ENCODE peak calls at places on chromosomes 1 and 21, in seven cellular contexts. One of them, this sample, is unnamed.
A peak's percentile ranks its signal among the peaks of the same experiment; 100 is the strongest.

GRCh38 chr1:162676767-162677166 is 44.5 kb downstream of the DDR2 start:
- DNase-seq in CD4-positive, CD25-positive, alpha-beta regulatory T cell: no peak
- DNase-seq in dorsolateral prefrontal cortex: no peak
- DNase-seq in AG04450: no peak
- DNase-seq in GM23338: no peak
- DNase-seq in fibroblast of lung: no peak
- DNase-seq in endodermal cell: no peak
- DNase-seq in this sample: no peak

GRCh38 chr21:33993286-33994231 is 78.0 kb upstream of the ATP5PO start:
- DNase-seq in fibroblast of lung: no peak
- DNase-seq in endodermal cell: no peak
- DNase-seq in GM23338: no peak
- DNase-seq in CD4-positive, CD25-positive, alpha-beta regulatory T cell: no peak
- DNase-seq in dorsolateral prefrontal cortex: no peak
- DNase-seq in AG04450: no peak
- DNase-seq in this sample: no peak

GRCh38 chr1:180571832-180572636 is 13.3 kb downstream of the OVAAL start:
- DNase-seq in endodermal cell: no peak
- DNase-seq in dorsolateral prefrontal cortex: no peak
- DNase-seq in GM23338: no peak
- DNase-seq in CD4-positive, CD25-positive, alpha-beta regulatory T cell: peak; percentile 12
- DNase-seq in AG04450: no peak
- DNase-seq in fibroblast of lung: peak; percentile 67
- DNase-seq in this sample: no peak

GRCh38 chr1:94683886-94684285 is 136.3 kb upstream of the SLC44A3 start:
- DNase-seq in CD4-positive, CD25-positive, alpha-beta regulatory T cell: no peak
- DNase-seq in endodermal cell: peak; percentile 26
- DNase-seq in fibroblast of lung: no peak
- DNase-seq in AG04450: no peak
- DNase-seq in GM23338: no peak
- DNase-seq in dorsolateral prefrontal cortex: no peak
- DNase-seq in this sample: no peak

GRCh38 chr1:64161347-64162080 is 41.9 kb upstream of the UBE2U start:
- DNase-seq in endodermal cell: no peak
- DNase-seq in CD4-positive, CD25-positive, alpha-beta regulatory T cell: no peak
- DNase-seq in dorsolateral prefrontal cortex: no peak
- DNase-seq in fibroblast of lung: peak; percentile 88
- DNase-seq in GM23338: no peak
- DNase-seq in AG04450: no peak
- DNase-seq in this sample: peak; percentile 85

GRCh38 chr1:68049941-68050878 is at the start of gene DIRAS3:
- DNase-seq in AG04450: peak; percentile 23
- DNase-seq in fibroblast of lung: peak; percentile 78
- DNase-seq in endodermal cell: peak; percentile 55
- DNase-seq in GM23338: peak; percentile 44
- DNase-seq in CD4-positive, CD25-positive, alpha-beta regulatory T cell: no peak
- DNase-seq in dorsolateral prefrontal cortex: no peak
- DNase-seq in this sample: peak; percentile 30

GRCh38 chr1:45802343-45803298 is 791 bp upstream of the MAST2 start:
- DNase-seq in GM23338: peak; percentile 58
- DNase-seq in AG04450: peak; percentile 95
- DNase-seq in fibroblast of lung: peak; percentile 98
- DNase-seq in endodermal cell: peak; percentile 87
- DNase-seq in dorsolateral prefrontal cortex: peak; percentile 10
- DNase-seq in CD4-positive, CD25-positive, alpha-beta regulatory T cell: no peak
- DNase-seq in this sample: peak; percentile 94

GRCh38 chr1:170791941-170792340 is 128.0 kb downstream of the PRRX1 start:
- DNase-seq in dorsolateral prefrontal cortex: no peak
- DNase-seq in endodermal cell: no peak
- DNase-seq in GM23338: no peak
- DNase-seq in AG04450: no peak
- DNase-seq in CD4-positive, CD25-positive, alpha-beta regulatory T cell: no peak
- DNase-seq in fibroblast of lung: no peak
- DNase-seq in this sample: no peak

GRCh38 chr1:92483442-92484170 is 3.1 kb downstream of the GFI1 start:
- DNase-seq in dorsolateral prefrontal cortex: no peak
- DNase-seq in CD4-positive, CD25-positive, alpha-beta regulatory T cell: peak; percentile 52
- DNase-seq in endodermal cell: peak; percentile 85
- DNase-seq in GM23338: peak; percentile 79
- DNase-seq in fibroblast of lung: no peak
- DNase-seq in AG04450: no peak
- DNase-seq in this sample: no peak

GRCh38 chr1:224879404-224879803 is 50.1 kb upstream of the DNAH14 start:
- DNase-seq in fibroblast of lung: peak; percentile 73
- DNase-seq in CD4-positive, CD25-positive, alpha-beta regulatory T cell: no peak
- DNase-seq in dorsolateral prefrontal cortex: no peak
- DNase-seq in endodermal cell: no peak
- DNase-seq in GM23338: no peak
- DNase-seq in AG04450: no peak
- DNase-seq in this sample: peak; percentile 51
- H3K4me3 ChIP-seq in fibroblast of lung: no peak overlapping the region
- H3K4me3 ChIP-seq in CD4-positive, CD25-positive, alpha-beta regulatory T cell: no peak overlapping the region
- H3K4me3 ChIP-seq in dorsolateral prefrontal cortex: no peak overlapping the region
- H3K4me3 ChIP-seq in endodermal cell: no peak overlapping the region
- H3K4me3 ChIP-seq in GM23338: no peak overlapping the region
- H3K4me3 ChIP-seq in AG04450: no peak overlapping the region
- H3K4me3 ChIP-seq in this sample: no peak overlapping the region

GRCh38 chr1:207031632-207032258 is 811 bp downstream of the C1orf116 start:
- DNase-seq in endodermal cell: no peak
- DNase-seq in CD4-positive, CD25-positive, alpha-beta regulatory T cell: no peak
- DNase-seq in dorsolateral prefrontal cortex: no peak
- DNase-seq in fibroblast of lung: no peak
- DNase-seq in AG04450: no peak
- DNase-seq in GM23338: no peak
- DNase-seq in this sample: no peak
- H3K4me3 ChIP-seq in endodermal cell: no peak overlapping the region
- H3K4me3 ChIP-seq in CD4-positive, CD25-positive, alpha-beta regulatory T cell: no peak overlapping the region
- H3K4me3 ChIP-seq in dorsolateral prefrontal cortex: no peak overlapping the region
- H3K4me3 ChIP-seq in fibroblast of lung: no peak overlapping the region
- H3K4me3 ChIP-seq in AG04450: no peak overlapping the region
- H3K4me3 ChIP-seq in GM23338: peak overlapping the region; percentile 34
- H3K4me3 ChIP-seq in this sample: no peak overlapping the region

GRCh38 chr1:206905295-206906164 is 8.3 kb downstream of the IL24 start:
- DNase-seq in dorsolateral prefrontal cortex: no peak
- DNase-seq in AG04450: peak; percentile 77
- DNase-seq in endodermal cell: no peak
- DNase-seq in fibroblast of lung: peak; percentile 94
- DNase-seq in GM23338: no peak
- DNase-seq in CD4-positive, CD25-positive, alpha-beta regulatory T cell: no peak
- DNase-seq in this sample: peak; percentile 75
- H3K4me3 ChIP-seq in dorsolateral prefrontal cortex: no peak overlapping the region
- H3K4me3 ChIP-seq in AG04450: no peak overlapping the region
- H3K4me3 ChIP-seq in endodermal cell: no peak overlapping the region
- H3K4me3 ChIP-seq in fibroblast of lung: no peak overlapping the region
- H3K4me3 ChIP-seq in GM23338: no peak overlapping the region
- H3K4me3 ChIP-seq in CD4-positive, CD25-positive, alpha-beta regulatory T cell: peak overlapping the region; percentile 72
- H3K4me3 ChIP-seq in this sample: no peak overlapping the region

GRCh38 chr1:203200916-203201315 is 14.4 kb upstream of the CHI3L1 start:
- DNase-seq in GM23338: no peak
- DNase-seq in endodermal cell: no peak
- DNase-seq in AG04450: no peak
- DNase-seq in CD4-positive, CD25-positive, alpha-beta regulatory T cell: no peak
- DNase-seq in dorsolateral prefrontal cortex: no peak
- DNase-seq in fibroblast of lung: no peak
- DNase-seq in this sample: no peak
- H3K4me3 ChIP-seq in GM23338: no peak overlapping the region
- H3K4me3 ChIP-seq in endodermal cell: no peak overlapping the region
- H3K4me3 ChIP-seq in AG04450: no peak overlapping the region
- H3K4me3 ChIP-seq in CD4-positive, CD25-positive, alpha-beta regulatory T cell: no peak overlapping the region
- H3K4me3 ChIP-seq in dorsolateral prefrontal cortex: no peak overlapping the region
- H3K4me3 ChIP-seq in fibroblast of lung: no peak overlapping the region
- H3K4me3 ChIP-seq in this sample: no peak overlapping the region

GRCh38 chr1:25924454-25924853 is 18.2 kb upstream of the STMN1 start:
- DNase-seq in fibroblast of lung: no peak
- DNase-seq in GM23338: no peak
- DNase-seq in CD4-positive, CD25-positive, alpha-beta regulatory T cell: no peak
- DNase-seq in endodermal cell: no peak
- DNase-seq in dorsolateral prefrontal cortex: no peak
- DNase-seq in AG04450: no peak
- DNase-seq in this sample: no peak

GRCh38 chr1:25926731-25927496 is 20.7 kb upstream of the STMN1 start:
- DNase-seq in GM23338: peak; percentile 50
- DNase-seq in AG04450: no peak
- DNase-seq in fibroblast of lung: no peak
- DNase-seq in dorsolateral prefrontal cortex: peak; percentile 55
- DNase-seq in CD4-positive, CD25-positive, alpha-beta regulatory T cell: no peak
- DNase-seq in endodermal cell: peak; percentile 67
- DNase-seq in this sample: no peak

GRCh38 chr1:25922064-25922632 is 15.9 kb upstream of the STMN1 start:
- DNase-seq in AG04450: no peak
- DNase-seq in fibroblast of lung: no peak
- DNase-seq in CD4-positive, CD25-positive, alpha-beta regulatory T cell: no peak
- DNase-seq in GM23338: peak; percentile 84
- DNase-seq in endodermal cell: no peak
- DNase-seq in dorsolateral prefrontal cortex: no peak
- DNase-seq in this sample: no peak

GRCh38 chr1:25918615-25919014 is 12.4 kb upstream of the STMN1 start:
- DNase-seq in AG04450: no peak
- DNase-seq in CD4-positive, CD25-positive, alpha-beta regulatory T cell: no peak
- DNase-seq in GM23338: peak; percentile 43
- DNase-seq in dorsolateral prefrontal cortex: no peak
- DNase-seq in fibroblast of lung: no peak
- DNase-seq in endodermal cell: no peak
- DNase-seq in this sample: no peak

GRCh38 chr1:25922633-25923567 is 16.7 kb upstream of the STMN1 start:
- DNase-seq in fibroblast of lung: peak; percentile 52
- DNase-seq in AG04450: no peak
- DNase-seq in endodermal cell: peak; percentile 86
- DNase-seq in dorsolateral prefrontal cortex: peak; percentile 81
- DNase-seq in GM23338: peak; percentile 83
- DNase-seq in CD4-positive, CD25-positive, alpha-beta regulatory T cell: peak; percentile 70
- DNase-seq in this sample: no peak
- H3K4me3 ChIP-seq in fibroblast of lung: peak overlapping the region; percentile 56
- H3K4me3 ChIP-seq in AG04450: peak overlapping the region; percentile 59
- H3K4me3 ChIP-seq in endodermal cell: peak overlapping the region; percentile 79
- H3K4me3 ChIP-seq in dorsolateral prefrontal cortex: peak overlapping the region; percentile 76
- H3K4me3 ChIP-seq in GM23338: peak overlapping the region; percentile 59
- H3K4me3 ChIP-seq in CD4-positive, CD25-positive, alpha-beta regulatory T cell: peak overlapping the region; percentile 64
- H3K4me3 ChIP-seq in this sample: peak overlapping the region; percentile 55

GRCh38 chr21:37459575-37459974 is 93.0 kb downstream of the DYRK1A start:
- DNase-seq in AG04450: peak; percentile 30
- DNase-seq in dorsolateral prefrontal cortex: no peak
- DNase-seq in fibroblast of lung: peak; percentile 63
- DNase-seq in CD4-positive, CD25-positive, alpha-beta regulatory T cell: no peak
- DNase-seq in endodermal cell: no peak
- DNase-seq in GM23338: no peak
- DNase-seq in this sample: peak; percentile 41
- H3K4me3 ChIP-seq in AG04450: no peak overlapping the region
- H3K4me3 ChIP-seq in dorsolateral prefrontal cortex: no peak overlapping the region
- H3K4me3 ChIP-seq in fibroblast of lung: no peak overlapping the region
- H3K4me3 ChIP-seq in CD4-positive, CD25-positive, alpha-beta regulatory T cell: no peak overlapping the region
- H3K4me3 ChIP-seq in endodermal cell: no peak overlapping the region
- H3K4me3 ChIP-seq in GM23338: no peak overlapping the region
- H3K4me3 ChIP-seq in this sample: no peak overlapping the region

GRCh38 chr21:15531986-15532385 is 197.8 kb upstream of the USP25 start:
- DNase-seq in AG04450: no peak
- DNase-seq in endodermal cell: no peak
- DNase-seq in fibroblast of lung: no peak
- DNase-seq in GM23338: peak; percentile 27
- DNase-seq in CD4-positive, CD25-positive, alpha-beta regulatory T cell: no peak
- DNase-seq in dorsolateral prefrontal cortex: no peak
- DNase-seq in this sample: no peak

GRCh38 chr21:15521644-15522001 is 208.2 kb upstream of the USP25 start:
- DNase-seq in dorsolateral prefrontal cortex: no peak
- DNase-seq in AG04450: no peak
- DNase-seq in endodermal cell: no peak
- DNase-seq in GM23338: no peak
- DNase-seq in fibroblast of lung: no peak
- DNase-seq in CD4-positive, CD25-positive, alpha-beta regulatory T cell: no peak
- DNase-seq in this sample: no peak

GRCh38 chr21:15524855-15525254 is 204.9 kb upstream of the USP25 start:
- DNase-seq in fibroblast of lung: no peak
- DNase-seq in AG04450: no peak
- DNase-seq in CD4-positive, CD25-positive, alpha-beta regulatory T cell: no peak
- DNase-seq in endodermal cell: no peak
- DNase-seq in GM23338: no peak
- DNase-seq in dorsolateral prefrontal cortex: no peak
- DNase-seq in this sample: no peak

GRCh38 chr21:15522148-15522547 is 207.6 kb upstream of the USP25 start:
- DNase-seq in dorsolateral prefrontal cortex: no peak
- DNase-seq in GM23338: no peak
- DNase-seq in AG04450: no peak
- DNase-seq in endodermal cell: no peak
- DNase-seq in fibroblast of lung: no peak
- DNase-seq in CD4-positive, CD25-positive, alpha-beta regulatory T cell: no peak
- DNase-seq in this sample: no peak

GRCh38 chr21:15526793-15527192 is 203.0 kb upstream of the USP25 start:
- DNase-seq in AG04450: no peak
- DNase-seq in endodermal cell: no peak
- DNase-seq in dorsolateral prefrontal cortex: no peak
- DNase-seq in CD4-positive, CD25-positive, alpha-beta regulatory T cell: no peak
- DNase-seq in GM23338: no peak
- DNase-seq in fibroblast of lung: no peak
- DNase-seq in this sample: no peak
- H3K4me3 ChIP-seq in AG04450: no peak overlapping the region
- H3K4me3 ChIP-seq in endodermal cell: no peak overlapping the region
- H3K4me3 ChIP-seq in dorsolateral prefrontal cortex: no peak overlapping the region
- H3K4me3 ChIP-seq in CD4-positive, CD25-positive, alpha-beta regulatory T cell: no peak overlapping the region
- H3K4me3 ChIP-seq in GM23338: no peak overlapping the region
- H3K4me3 ChIP-seq in fibroblast of lung: no peak overlapping the region
- H3K4me3 ChIP-seq in this sample: no peak overlapping the region

GRCh38 chr1:54334996-54335395 is 71.2 kb downstream of the SSBP3 start:
- DNase-seq in GM23338: no peak
- DNase-seq in CD4-positive, CD25-positive, alpha-beta regulatory T cell: no peak
- DNase-seq in AG04450: peak; percentile 76
- DNase-seq in fibroblast of lung: peak; percentile 51
- DNase-seq in dorsolateral prefrontal cortex: no peak
- DNase-seq in endodermal cell: no peak
- DNase-seq in this sample: peak; percentile 32
- H3K4me3 ChIP-seq in GM23338: no peak overlapping the region
- H3K4me3 ChIP-seq in CD4-positive, CD25-positive, alpha-beta regulatory T cell: no peak overlapping the region
- H3K4me3 ChIP-seq in AG04450: peak overlapping the region; percentile 58
- H3K4me3 ChIP-seq in fibroblast of lung: peak overlapping the region; percentile 52
- H3K4me3 ChIP-seq in dorsolateral prefrontal cortex: peak overlapping the region; percentile 4
- H3K4me3 ChIP-seq in endodermal cell: no peak overlapping the region
- H3K4me3 ChIP-seq in this sample: peak overlapping the region; percentile 28